ENCODE peak calls at places on chromosomes 5 and 9, in eight cellular contexts. One of them, this sample, is unnamed.

GRCh38 chr9:92734931-92735906 is 29.4 kb downstream of the BICD2 start:
- DNase-seq in neural crest cell: no peak
- DNase-seq in stomach: no peak
- DNase-seq in GM23338: no peak
- DNase-seq in omental fat pad: no peak
- DNase-seq in cardiac fibroblast: no peak
- DNase-seq in ovary: no peak
- DNase-seq in fibroblast of lung: no peak
- DNase-seq in this sample: no peak

GRCh38 chr5:160467555-160468418 is 46.1 kb downstream of the PTTG1 start:
- DNase-seq in neural crest cell: no peak
- DNase-seq in stomach: peak
- DNase-seq in GM23338: peak
- DNase-seq in omental fat pad: peak
- DNase-seq in cardiac fibroblast: peak
- DNase-seq in ovary: peak
- DNase-seq in fibroblast of lung: peak
- DNase-seq in this sample: no peak

GRCh38 chr9:100228352-100228869 is 124.3 kb downstream of the TEX10 start:
- DNase-seq in neural crest cell: no peak
- DNase-seq in stomach: no peak
- DNase-seq in GM23338: no peak
- DNase-seq in omental fat pad: no peak
- DNase-seq in cardiac fibroblast: no peak
- DNase-seq in ovary: no peak
- DNase-seq in fibroblast of lung: no peak
- DNase-seq in this sample: no peak

GRCh38 chr9:129582865-129583264 is 38.0 kb downstream of the C9orf50 start:
- DNase-seq in neural crest cell: no peak
- DNase-seq in stomach: no peak
- DNase-seq in GM23338: no peak
- DNase-seq in omental fat pad: no peak
- DNase-seq in cardiac fibroblast: no peak
- DNase-seq in ovary: no peak
- DNase-seq in fibroblast of lung: no peak
- DNase-seq in this sample: no peak

GRCh38 chr5:154276932-154277331 is 86.4 kb downstream of the GALNT10 start:
- DNase-seq in neural crest cell: no peak
- DNase-seq in stomach: no peak
- DNase-seq in GM23338: no peak
- DNase-seq in omental fat pad: no peak
- DNase-seq in cardiac fibroblast: peak
- DNase-seq in ovary: peak
- DNase-seq in fibroblast of lung: peak
- DNase-seq in this sample: no peak

GRCh38 chr9:35666547-35666946 is 1.6 kb upstream of the ARHGEF39 start:
- DNase-seq in neural crest cell: no peak
- DNase-seq in stomach: no peak
- DNase-seq in GM23338: no peak
- DNase-seq in omental fat pad: no peak
- DNase-seq in cardiac fibroblast: no peak
- DNase-seq in ovary: no peak
- DNase-seq in fibroblast of lung: no peak
- DNase-seq in this sample: no peak

GRCh38 chr5:448766-449090 is 5.8 kb downstream of the EXOC3 start:
- DNase-seq in neural crest cell: no peak
- DNase-seq in stomach: no peak
- DNase-seq in GM23338: no peak
- DNase-seq in omental fat pad: no peak
- DNase-seq in cardiac fibroblast: no peak
- DNase-seq in ovary: no peak
- DNase-seq in fibroblast of lung: no peak
- DNase-seq in this sample: no peak

GRCh38 chr9:114409103-114409780 is 21.5 kb upstream of the AKNA start:
- DNase-seq in neural crest cell: no peak
- DNase-seq in stomach: no peak
- DNase-seq in GM23338: peak
- DNase-seq in omental fat pad: no peak
- DNase-seq in cardiac fibroblast: no peak
- DNase-seq in ovary: no peak
- DNase-seq in fibroblast of lung: peak
- DNase-seq in this sample: no peak

GRCh38 chr5:97009212-97009898 is 73.5 kb downstream of the LNPEP start:
- DNase-seq in neural crest cell: no peak
- DNase-seq in stomach: no peak
- DNase-seq in GM23338: no peak
- DNase-seq in omental fat pad: no peak
- DNase-seq in cardiac fibroblast: peak
- DNase-seq in ovary: no peak
- DNase-seq in fibroblast of lung: no peak
- DNase-seq in this sample: no peak

GRCh38 chr9:84711936-84712335 is 42.4 kb downstream of the NTRK2 start:
- DNase-seq in neural crest cell: no peak
- DNase-seq in stomach: no peak
- DNase-seq in GM23338: no peak
- DNase-seq in omental fat pad: no peak
- DNase-seq in cardiac fibroblast: peak
- DNase-seq in ovary: no peak
- DNase-seq in fibroblast of lung: peak
- DNase-seq in this sample: no peak

GRCh38 chr9:89372979-89373378 is 54.7 kb downstream of the SECISBP2 start:
- DNase-seq in neural crest cell: no peak
- DNase-seq in stomach: no peak
- DNase-seq in GM23338: no peak
- DNase-seq in omental fat pad: no peak
- DNase-seq in cardiac fibroblast: no peak
- DNase-seq in ovary: no peak
- DNase-seq in fibroblast of lung: no peak
- DNase-seq in this sample: no peak

GRCh38 chr9:123302348-123303214 is 34.2 kb upstream of the STRBP start:
- DNase-seq in neural crest cell: no peak
- DNase-seq in stomach: no peak
- DNase-seq in GM23338: no peak
- DNase-seq in omental fat pad: no peak
- DNase-seq in cardiac fibroblast: peak
- DNase-seq in ovary: no peak
- DNase-seq in fibroblast of lung: no peak
- DNase-seq in this sample: no peak

GRCh38 chr9:131349881-131350563 is 43.9 kb upstream of the PRRC2B start:
- DNase-seq in neural crest cell: peak
- DNase-seq in stomach: peak
- DNase-seq in GM23338: peak
- DNase-seq in omental fat pad: peak
- DNase-seq in cardiac fibroblast: peak
- DNase-seq in ovary: peak
- DNase-seq in fibroblast of lung: peak
- DNase-seq in this sample: peak

GRCh38 chr5:149166128-149166527 is 24.8 kb downstream of the ABLIM3 start:
- DNase-seq in neural crest cell: no peak
- DNase-seq in stomach: no peak
- DNase-seq in GM23338: no peak
- DNase-seq in omental fat pad: no peak
- DNase-seq in cardiac fibroblast: peak
- DNase-seq in ovary: no peak
- DNase-seq in fibroblast of lung: peak
- DNase-seq in this sample: no peak

GRCh38 chr5:23268136-23268535 is 239.3 kb upstream of the PRDM9 start:
- DNase-seq in neural crest cell: no peak
- DNase-seq in stomach: no peak
- DNase-seq in GM23338: no peak
- DNase-seq in omental fat pad: no peak
- DNase-seq in cardiac fibroblast: no peak
- DNase-seq in ovary: no peak
- DNase-seq in fibroblast of lung: no peak
- DNase-seq in this sample: no peak
- TF ChIP-seq CTCF in neural crest cell: no peak
- TF ChIP-seq CTCF in stomach: no peak
- TF ChIP-seq CTCF in GM23338: peak
- TF ChIP-seq CTCF in omental fat pad: no peak
- TF ChIP-seq CTCF in cardiac fibroblast: no peak
- TF ChIP-seq CTCF in ovary: no peak
- TF ChIP-seq CTCF in fibroblast of lung: no peak
- TF ChIP-seq CTCF in this sample: no peak

DNA sequence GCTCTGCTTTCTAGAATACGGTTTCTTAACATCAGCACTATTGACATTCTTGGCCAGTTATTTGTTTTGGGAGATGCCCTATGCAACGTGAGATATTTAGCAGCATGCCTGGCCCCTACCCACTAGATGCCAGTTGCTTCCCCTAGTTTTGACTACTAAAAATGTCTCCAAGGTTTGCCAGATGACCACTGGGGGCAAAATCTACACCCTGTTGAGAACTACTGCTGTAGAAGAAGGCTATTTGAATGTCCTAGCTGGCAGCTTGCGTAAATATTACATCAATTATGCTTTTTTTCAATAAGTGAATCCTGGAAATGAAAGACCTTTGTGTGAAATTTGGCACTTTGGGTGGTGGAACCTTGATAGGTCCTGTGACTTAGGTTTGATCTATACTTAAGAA is 5.0 kb downstream of the NCBP1 start:
- DNase-seq in neural crest cell: no peak
- DNase-seq in stomach: no peak
- DNase-seq in GM23338: peak
- DNase-seq in omental fat pad: no peak
- DNase-seq in cardiac fibroblast: no peak
- DNase-seq in ovary: no peak
- DNase-seq in fibroblast of lung: no peak
- DNase-seq in this sample: no peak
- TF ChIP-seq CTCF in neural crest cell: no peak
- TF ChIP-seq CTCF in stomach: no peak
- TF ChIP-seq CTCF in GM23338: no peak
- TF ChIP-seq CTCF in omental fat pad: no peak
- TF ChIP-seq CTCF in cardiac fibroblast: peak
- TF ChIP-seq CTCF in ovary: no peak
- TF ChIP-seq CTCF in fibroblast of lung: no peak
- TF ChIP-seq CTCF in this sample: peak

DNA sequence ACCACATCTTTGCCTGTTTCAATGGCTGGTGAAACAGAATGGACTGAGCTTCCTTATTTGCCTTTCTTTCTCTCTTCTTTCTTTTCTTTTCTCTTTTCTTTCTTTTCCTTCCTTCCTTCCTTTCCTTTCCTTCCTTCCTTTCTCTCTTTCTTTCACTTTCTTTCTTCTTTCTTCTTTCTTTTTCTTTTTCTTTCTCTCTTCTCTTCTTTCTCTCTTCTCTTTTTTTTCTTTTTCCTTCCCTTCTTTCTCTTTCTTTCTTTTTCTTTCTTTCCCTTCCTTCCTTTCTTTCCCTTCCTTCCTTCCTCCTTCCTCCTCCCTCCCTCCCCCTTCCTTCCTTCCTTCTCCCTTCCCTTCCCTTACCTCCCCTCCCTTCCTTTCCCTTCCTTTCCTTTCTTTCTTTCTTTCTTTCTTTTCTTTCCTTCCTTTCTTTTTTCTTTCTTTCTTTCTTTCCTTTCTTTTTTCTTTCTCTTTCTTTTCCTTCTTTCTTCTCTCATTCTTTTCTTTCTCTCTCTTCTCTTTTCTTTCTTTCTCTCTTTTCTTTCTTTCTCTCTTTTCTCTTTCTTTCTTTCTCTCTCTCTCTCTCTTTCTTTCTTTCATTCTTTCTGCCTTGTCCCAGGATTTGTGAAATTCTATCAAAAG is 50.1 kb upstream of the MCTP1 start:
- DNase-seq in neural crest cell: no peak
- DNase-seq in stomach: no peak
- DNase-seq in GM23338: no peak
- DNase-seq in omental fat pad: no peak
- DNase-seq in cardiac fibroblast: no peak
- DNase-seq in ovary: no peak
- DNase-seq in fibroblast of lung: no peak
- DNase-seq in this sample: no peak
- TF ChIP-seq CTCF in neural crest cell: no peak
- TF ChIP-seq CTCF in stomach: no peak
- TF ChIP-seq CTCF in GM23338: no peak
- TF ChIP-seq CTCF in omental fat pad: no peak
- TF ChIP-seq CTCF in cardiac fibroblast: no peak
- TF ChIP-seq CTCF in ovary: no peak
- TF ChIP-seq CTCF in fibroblast of lung: no peak
- TF ChIP-seq CTCF in this sample: no peak

GRCh38 chr9:7592321-7593319 is 207.0 kb downstream of the DMAC1 start:
- DNase-seq in neural crest cell: no peak
- DNase-seq in stomach: no peak
- DNase-seq in GM23338: peak
- DNase-seq in omental fat pad: no peak
- DNase-seq in cardiac fibroblast: no peak
- DNase-seq in ovary: no peak
- DNase-seq in fibroblast of lung: no peak
- DNase-seq in this sample: no peak
- TF ChIP-seq CTCF in neural crest cell: peak
- TF ChIP-seq CTCF in stomach: no peak
- TF ChIP-seq CTCF in GM23338: peak
- TF ChIP-seq CTCF in omental fat pad: no peak
- TF ChIP-seq CTCF in cardiac fibroblast: no peak
- TF ChIP-seq CTCF in ovary: no peak
- TF ChIP-seq CTCF in fibroblast of lung: no peak
- TF ChIP-seq CTCF in this sample: no peak

DNA sequence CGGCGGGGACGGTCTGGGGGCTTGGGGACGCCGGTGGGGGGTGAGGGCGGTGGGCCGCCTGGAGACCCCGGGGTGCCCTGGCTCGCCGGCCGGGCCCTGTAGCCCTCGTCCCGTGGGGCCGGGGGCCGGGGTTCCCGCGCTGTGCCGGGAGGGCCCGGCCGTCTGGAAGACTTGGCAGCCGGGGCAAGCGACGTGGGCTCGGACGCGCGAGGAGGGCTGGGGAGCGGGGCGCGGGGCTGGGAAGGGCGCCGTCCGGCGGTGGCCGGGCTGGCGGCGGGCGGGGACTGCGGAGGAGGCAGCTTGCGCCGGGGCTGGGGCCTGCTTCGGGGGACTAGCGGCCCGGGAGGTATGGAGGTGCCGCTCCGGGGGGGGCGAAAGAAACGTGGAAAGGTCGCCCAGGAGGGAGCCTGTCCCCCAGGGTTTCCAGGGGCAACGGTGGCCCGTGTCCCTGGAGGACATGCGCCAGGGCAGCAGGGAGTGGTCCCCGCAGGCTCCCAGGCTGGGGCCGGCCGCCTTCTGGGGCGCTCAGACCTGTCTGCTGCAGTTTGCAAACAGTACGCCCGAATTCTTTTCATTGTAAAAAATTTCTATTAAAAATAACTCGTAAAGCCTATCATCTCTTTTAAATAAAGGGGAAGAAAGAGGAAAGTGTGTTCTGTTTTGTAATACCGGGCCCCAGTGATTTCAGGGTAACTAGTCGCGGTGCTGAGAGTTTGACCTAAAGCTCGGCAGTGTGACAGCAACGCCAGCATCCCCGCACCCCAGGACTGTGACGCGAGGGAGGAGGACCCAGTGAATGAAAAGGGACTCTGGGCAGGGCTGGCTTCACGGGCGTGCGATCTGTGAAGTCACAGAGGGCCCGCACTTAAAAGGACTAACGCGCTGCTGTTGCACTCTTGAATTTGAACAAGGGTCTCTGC is 752 bp upstream of the ANKH start:
- DNase-seq in neural crest cell: peak
- DNase-seq in stomach: peak
- DNase-seq in GM23338: peak
- DNase-seq in omental fat pad: peak
- DNase-seq in cardiac fibroblast: peak
- DNase-seq in ovary: peak
- DNase-seq in fibroblast of lung: peak
- DNase-seq in this sample: peak
- TF ChIP-seq CTCF in neural crest cell: peak
- TF ChIP-seq CTCF in stomach: peak
- TF ChIP-seq CTCF in GM23338: peak
- TF ChIP-seq CTCF in omental fat pad: no peak
- TF ChIP-seq CTCF in cardiac fibroblast: peak
- TF ChIP-seq CTCF in ovary: no peak
- TF ChIP-seq CTCF in fibroblast of lung: no peak
- TF ChIP-seq CTCF in this sample: peak

This sample was measured in osteocyte.